ENCODE peak calls at places on chromosome 17, in six cellular contexts. K is heart right ventricle; T is mucosa of descending colon; U is body of pancreas; O is CD8-positive, alpha-beta T cell; V is pancreas. Q is an unnamed sample.
A peak's percentile ranks its signal among the peaks of the same experiment; 100 is the strongest.

GRCh38 chr17:17131876-17132275 is 74.3 kb downstream of the PLD6 start:
- DNase-seq in K (no peak), T (no peak), O (no peak), V (no peak), U (no peak), Q (no peak)

GRCh38 chr17:33124871-33125551 is 133.4 kb downstream of the SPACA3 start:
- DNase-seq in U (no peak), K (no peak), O (no peak), V (no peak), T (no peak), Q (no peak)

GRCh38 chr17:68909066-68909465 is 46.1 kb downstream of the ABCA8 start:
- DNase-seq in K (no peak), V (no peak), U (peak; percentile 55), T (no peak), O (no peak), Q (no peak)

GRCh38 chr17:7710341-7710740 is 5.3 kb downstream of the EFNB3 start:
- DNase-seq in O (no peak), K (no peak), V (no peak), T (no peak), U (no peak), Q (no peak)

GRCh38 chr17:74780443-74781238 is 4.5 kb upstream of the NAT9 start:
- DNase-seq in O (peak; percentile 44), V (no peak), K (no peak), U (no peak), T (no peak), Q (peak; percentile 61)

GRCh38 chr17:80175411-80175810 is 5.6 kb downstream of the CARD14 start:
- DNase-seq in T (no peak), O (no peak), K (no peak), U (peak; percentile 14), V (no peak), Q (no peak)

GRCh38 chr17:72984145-72984924 is 108.2 kb downstream of the SLC39A11 start:
- DNase-seq in V (no peak), K (no peak), U (no peak), T (no peak), O (no peak), Q (no peak)

GRCh38 chr17:339193-340061 is 13.2 kb downstream of the RPH3AL start:
- DNase-seq in U (peak; percentile 94), O (no peak), V (peak; percentile 87), K (no peak), T (peak; percentile 28), Q (no peak)

GRCh38 chr17:44402564-44403172 is 13.2 kb upstream of the ITGA2B start:
- DNase-seq in O (no peak), T (no peak), K (no peak), V (no peak), U (no peak), Q (no peak)

GRCh38 chr17:4987767-4988083 is 250 bp upstream of the CAMTA2 start:
- DNase-seq in U (no peak), O (no peak), K (no peak), V (no peak), T (no peak), Q (no peak)

GRCh38 chr17:12118617-12119016 is 97.9 kb downstream of the MAP2K4 start:
- DNase-seq in T (no peak), U (no peak), V (no peak), K (no peak), O (no peak), Q (no peak)

GRCh38 chr17:78142113-78142861 is 3.9 kb upstream of the C17orf99 start:
- DNase-seq in T (peak; percentile 81), V (peak; percentile 82), U (peak; percentile 86), O (no peak), K (no peak), Q (no peak)

GRCh38 chr17:17139972-17140589 is 66.1 kb downstream of the PLD6 start:
- DNase-seq in V (no peak), U (no peak), O (no peak), K (no peak), T (no peak), Q (no peak)

GRCh38 chr17:81287741-81288430 is 7.2 kb downstream of the SLC38A10 start:
- DNase-seq in O (no peak), V (no peak), K (no peak), T (no peak), U (no peak), Q (no peak)

GRCh38 chr17:78645421-78646295 is 68.5 kb upstream of the DNAH17 start:
- DNase-seq in K (peak; percentile 77), T (peak; percentile 65), V (no peak), O (peak; percentile 52), U (peak; percentile 84), Q (peak; percentile 54)

GRCh38 chr17:79053251-79053925 is 21.2 kb upstream of the ENGASE start:
- DNase-seq in O (no peak), T (no peak), V (no peak), K (no peak), U (no peak), Q (no peak)

GRCh38 chr17:77665833-77666232 is 292.7 kb upstream of the TNRC6C start:
- DNase-seq in O (no peak), T (no peak), V (no peak), K (no peak), U (no peak), Q (no peak)

GRCh38 chr17:75544250-75544649 is 18.8 kb downstream of the LLGL2 start:
- DNase-seq in V (no peak), O (no peak), T (no peak), U (no peak), K (no peak), Q (no peak)

GRCh38 chr17:41464682-41465081 is 2.5 kb downstream of the KRT32 start:
- DNase-seq in T (no peak), O (no peak), U (peak; percentile 49), K (peak; percentile 37), V (peak; percentile 46), Q (no peak)

GRCh38 chr17:65670667-65671371 is 109.4 kb upstream of the AXIN2 start:
- DNase-seq in K (no peak), U (no peak), V (no peak), T (no peak), O (no peak), Q (no peak)

GRCh38 chr17:11598274-11599221 is at the start of gene DNAH9:
- DNase-seq in U (peak; percentile 99), T (peak; percentile 96), K (peak; percentile 95), O (no peak), V (peak; percentile 98), Q (peak; percentile 91)

GRCh38 chr17:41507315-41507880 is 2.0 kb upstream of the KRT13 start:
- DNase-seq in O (no peak), K (no peak), T (no peak), V (no peak), U (no peak), Q (no peak)

GRCh38 chr17:65627892-65628622 is 66.6 kb upstream of the AXIN2 start:
- DNase-seq in V (peak; percentile 36), U (peak; percentile 55), T (peak; percentile 64), O (no peak), K (no peak), Q (no peak)

GRCh38 chr17:67139784-67140665 is 95.7 kb downstream of the CACNG1 start:
- DNase-seq in V (peak; percentile 77), K (no peak), U (peak; percentile 92), T (no peak), O (no peak), Q (peak; percentile 29)

GRCh38 chr17:43900183-43900857 is 7.0 kb downstream of the MPP2 start:
- DNase-seq in U (peak; percentile 85), T (peak; percentile 89), V (peak; percentile 82), K (peak; percentile 91), O (peak; percentile 78), Q (peak; percentile 95)

GRCh38 chr17:60641810-60642220 is 35.8 kb upstream of the BCAS3 start:
- DNase-seq in K (no peak), V (peak; percentile 61), T (no peak), O (peak; percentile 47), U (peak; percentile 73), Q (peak; percentile 85)

GRCh38 chr17:82416771-82417170 is 1.4 kb upstream of the HEXD start:
- DNase-seq in U (no peak), V (no peak), K (no peak), T (no peak), O (no peak), Q (no peak)

GRCh38 chr17:36739208-36739607 is 137.8 kb downstream of the MRM1 start:
- DNase-seq in K (no peak), V (no peak), U (no peak), T (no peak), O (no peak), Q (no peak)

GRCh38 chr17:35345926-35346771 is 27.3 kb downstream of the SLFN11 start:
- DNase-seq in K (peak; percentile 78), T (peak; percentile 49), O (peak; percentile 30), V (peak; percentile 15), U (peak; percentile 65), Q (no peak)
- H3K4me3 ChIP-seq in K (peak overlapping the region; percentile 51), T (no peak overlapping the region), O (peak overlapping the region; percentile 51), V (no peak overlapping the region), U (peak overlapping the region; percentile 18), Q (no peak overlapping the region)

GRCh38 chr17:49602783-49603182 is 27.1 kb downstream of the NXPH3 start:
- DNase-seq in K (no peak), O (no peak), U (no peak), T (no peak), V (no peak), Q (no peak)
- H3K9me3 ChIP-seq in K (no peaks in the 10 kb centered on the region), O (no peaks in the 10 kb centered on the region), U (no peaks in the 10 kb centered on the region), T (no peaks in the 10 kb centered on the region), V (no peaks in the 10 kb centered on the region), Q (no peaks in the 10 kb centered on the region)

GRCh38 chr17:10103712-10104111 is 94.7 kb downstream of the GAS7 start:
- DNase-seq in O (no peak), V (no peak), U (no peak), K (no peak), T (no peak), Q (no peak)

GRCh38 chr17:10102817-10103216 is 95.6 kb downstream of the GAS7 start:
- DNase-seq in K (no peak), V (no peak), O (no peak), T (no peak), U (no peak), Q (no peak)

GRCh38 chr17:10107320-10108165 is 90.9 kb downstream of the GAS7 start:
- DNase-seq in U (peak; percentile 61), O (no peak), K (no peak), T (no peak), V (no peak), Q (no peak)

GRCh38 chr17:10106067-10106466 is 92.3 kb downstream of the GAS7 start:
- DNase-seq in V (no peak), T (no peak), O (no peak), U (no peak), K (no peak), Q (no peak)

GRCh38 chr17:10105513-10106001 is 92.8 kb downstream of the GAS7 start:
- DNase-seq in T (no peak), O (no peak), U (peak; percentile 30), K (no peak), V (no peak), Q (no peak)
- TF ChIP-seq CTCF in T (no peak), O (no peak), U (no peak), K (no peak), V (no peak), Q (no peak)

DNA sequence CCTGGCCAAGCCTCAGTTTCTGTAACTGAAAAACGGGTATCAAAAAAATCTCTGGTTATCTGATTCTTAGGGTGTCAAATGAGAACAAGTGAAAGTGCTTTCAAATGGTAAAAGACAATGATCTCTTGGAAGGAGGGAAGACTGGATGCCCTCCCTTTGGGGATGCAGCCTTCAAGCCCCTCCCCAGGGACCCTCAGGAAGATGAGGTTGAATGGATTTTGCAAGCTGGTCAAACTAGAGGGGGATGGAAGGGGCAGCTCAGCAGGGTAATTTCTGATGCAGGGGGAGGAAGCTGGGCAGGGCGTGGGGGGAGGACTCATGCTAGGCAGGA is 22.4 kb downstream of the ARHGAP23 start:
- DNase-seq in T (no peak), O (no peak), V (no peak), K (no peak), U (no peak), Q (no peak)
- H3K4me3 ChIP-seq in T (no peak overlapping the region), O (no peak overlapping the region), V (no peak overlapping the region), K (peak overlapping the region; percentile 37), U (no peak overlapping the region), Q (no peak overlapping the region)

Q was measured in BE2C.